ENCODE peak calls at places on chromosomes 6 and 20, in eight cellular contexts. T is HT1080; C is Daoy; N is activated CD8-positive, alpha-beta memory T cell treated with anti-CD3 and anti-CD28 coated beads, Interleukin-2, amount 50 U/mL, for 4 hours; I is stimulated activated naive CD8-positive, alpha-beta T cell treated with anti-CD3 and anti-CD28 coated beads, Interleukin-15, Interleukin-2, amounts not matched to agents 100 U/mL and 50 U/mL, for 24 hours; R is Caki2; E is activated T-helper 2 cell treated with anti-CD3 and anti-CD28 coated beads, Interferon-gamma antibody, Interleukin-2, Interleukin-4, amounts not matched to agents 10 μg/mL and 5 μg/mL and 100 μg/mL, durations not matched to agents 14 hours and 24 hours and 36 hours; Q is activated CD4-positive, alpha-beta memory T cell treated with anti-CD3 and anti-CD28 coated beads for 36 hours. H is an unnamed sample.

GRCh38 chr20:6993016-6993415 is 225.5 kb downstream of the BMP2 start:
- DNase-seq in R (peak), I (no peak), E (no peak), N (no peak), T (peak), C (no peak), Q (no peak), H (peak)

GRCh38 chr6:21593927-21594421 is 423 bp downstream of the SOX4 start:
- DNase-seq in N (peak), R (no peak), Q (peak), E (peak), C (peak), I (peak), T (no peak), H (peak)

GRCh38 chr20:36275441-36276189 is 30.5 kb upstream of the DLGAP4 start:
- DNase-seq in Q (no peak), N (no peak), C (no peak), I (no peak), R (no peak), E (no peak), T (no peak), H (no peak)

GRCh38 chr6:7313505-7314165 is 636 bp upstream of the SSR1 start:
- DNase-seq in E (no peak), I (peak), N (no peak), T (no peak), R (no peak), Q (peak), C (no peak), H (no peak)

GRCh38 chr6:96725276-96725675 is 112.0 kb downstream of the GPR63 start:
- DNase-seq in T (no peak), R (no peak), Q (no peak), C (no peak), N (no peak), I (no peak), E (no peak), H (no peak)

GRCh38 chr6:158290659-158291058 is 21.6 kb upstream of the TULP4 start:
- DNase-seq in R (no peak), Q (peak), C (no peak), E (peak), T (no peak), N (peak), I (peak), H (no peak)

GRCh38 chr20:32158351-32158750 is 48.8 kb downstream of the TM9SF4 start:
- DNase-seq in N (no peak), E (no peak), C (no peak), T (no peak), R (no peak), I (no peak), Q (no peak), H (no peak)

GRCh38 chr20:48204499-48204898 is 419.2 kb upstream of the SULF2 start:
- DNase-seq in T (no peak), E (no peak), C (no peak), N (no peak), I (no peak), R (no peak), Q (no peak), H (no peak)

GRCh38 chr20:23235173-23236027 is 115.2 kb upstream of the NXT1 start:
- DNase-seq in R (peak), T (peak), Q (peak), I (peak), C (peak), E (peak), N (no peak), H (no peak)

GRCh38 chr20:18506744-18507143 is 996 bp upstream of the SEC23B start:
- DNase-seq in T (no peak), E (peak), R (no peak), Q (peak), C (no peak), N (no peak), I (peak), H (no peak)

GRCh38 chr6:90478278-90478677 is 108.6 kb downstream of the MAP3K7 start:
- DNase-seq in Q (peak), C (no peak), E (no peak), R (no peak), N (no peak), T (no peak), I (no peak), H (no peak)

GRCh38 chr20:53869466-53870258 is 200.7 kb downstream of the BCAS1 start:
- DNase-seq in N (peak), E (peak), T (peak), I (peak), Q (peak), C (peak), R (peak), H (peak)

GRCh38 chr6:163438298-163438939 is 23.9 kb downstream of the QKI start:
- DNase-seq in C (no peak), Q (no peak), R (no peak), T (no peak), E (no peak), N (no peak), I (no peak), H (no peak)

GRCh38 chr6:21357262-21357661 is 236.3 kb upstream of the SOX4 start:
- DNase-seq in I (no peak), Q (no peak), T (no peak), C (no peak), R (no peak), N (no peak), E (no peak), H (no peak)

GRCh38 chr20:43994486-43995100 is 79.9 kb downstream of the TOX2 start:
- DNase-seq in E (no peak), I (no peak), C (peak), R (no peak), T (peak), N (no peak), Q (no peak), H (no peak)

GRCh38 chr20:52269327-52269726 is 77.7 kb upstream of the ZFP64 start:
- DNase-seq in Q (no peak), E (no peak), N (no peak), T (no peak), C (no peak), R (no peak), I (no peak), H (no peak)

GRCh38 chr6:162442675-162443074 is 284.9 kb downstream of the PRKN start:
- DNase-seq in I (no peak), N (no peak), T (peak), Q (no peak), C (peak), R (no peak), E (no peak), H (peak)

GRCh38 chr6:37480951-37481597 is 18.6 kb downstream of the CCDC167 start:
- DNase-seq in T (no peak), C (no peak), N (no peak), R (no peak), E (no peak), I (no peak), Q (no peak), H (no peak)

GRCh38 chr20:57895161-57895855 is 185.5 kb upstream of the PMEPA1 start:
- DNase-seq in I (no peak), T (no peak), Q (no peak), R (no peak), E (no peak), N (no peak), C (no peak), H (no peak)

GRCh38 chr6:35839019-35839418 is 33.9 kb downstream of the LHFPL5 start:
- DNase-seq in R (no peak), C (no peak), N (no peak), T (no peak), I (no peak), Q (no peak), E (no peak), H (no peak)

GRCh38 chr6:158793432-158793831 is 25.7 kb downstream of the EZR start:
- DNase-seq in C (peak), T (peak), R (no peak), Q (no peak), E (no peak), I (no peak), N (no peak), H (no peak)

GRCh38 chr6:137715589-137716045 is 151.4 kb upstream of the TNFAIP3 start:
- DNase-seq in C (peak), I (no peak), N (no peak), T (no peak), Q (no peak), R (no peak), E (peak), H (no peak)

GRCh38 chr6:138018297-138018696 is 88.9 kb downstream of the PERP start:
- DNase-seq in C (no peak), Q (no peak), R (no peak), N (no peak), I (no peak), T (no peak), E (no peak), H (no peak)